ENCODE peak calls at places on chromosomes 5 and 9, in four cellular contexts. U, R, J and C are unnamed samples.

GRCh38 chr9:20981486-20981885 is 50.0 kb downstream of the HACD4 start:
- DNase-seq in U (no peak), R (no peak), J (no peak), C (no peak)

GRCh38 chr5:144313147-144313726 is 142.6 kb downstream of the KCTD16 start:
- DNase-seq in U (peak; percentile 41), R (no peak), J (no peak), C (no peak)

GRCh38 chr5:107285772-107286171 is 385.0 kb downstream of the EFNA5 start:
- DNase-seq in U (no peak), R (no peak), J (no peak), C (no peak)

GRCh38 chr9:137368431-137369110 is 54.4 kb downstream of the EXD3 start:
- DNase-seq in U (no peak), R (no peak), J (no peak), C (peak; percentile 40)

GRCh38 chr5:57549546-57549945 is 66.9 kb upstream of the ACTBL2 start:
- DNase-seq in U (no peak), R (no peak), J (no peak), C (no peak)

GRCh38 chr9:5688109-5688508 is 59.2 kb downstream of the RIC1 start:
- DNase-seq in U (no peak), R (peak; percentile 15), J (no peak), C (no peak)

GRCh38 chr9:38344566-38345324 is 47.8 kb upstream of the ALDH1B1 start:
- DNase-seq in U (no peak), R (no peak), J (no peak), C (no peak)

GRCh38 chr5:1171340-1171941 is 30.0 kb upstream of the SLC6A19 start:
- DNase-seq in U (no peak), R (no peak), J (no peak), C (no peak)

GRCh38 chr5:120936652-120937051 is 472.6 kb downstream of the PRR16 start:
- DNase-seq in U (no peak), R (no peak), J (no peak), C (no peak)

GRCh38 chr9:135655317-135656003 is 7.6 kb upstream of the LCN9 start:
- DNase-seq in U (no peak), R (no peak), J (no peak), C (no peak)

GRCh38 chr9:74496819-74497749 is at the start of gene RORB:
- DNase-seq in U (peak; percentile 44), R (peak; percentile 86), J (peak; percentile 4), C (peak; percentile 60)

GRCh38 chr5:148788636-148789035 is 37.8 kb upstream of the ADRB2 start:
- DNase-seq in U (no peak), R (peak; percentile 25), J (no peak), C (no peak)

GRCh38 chr9:97737429-97737828 is 40.3 kb upstream of the XPA start:
- DNase-seq in U (no peak), R (peak; percentile 72), J (no peak), C (no peak)

GRCh38 chr5:144142030-144142825 is 28.2 kb downstream of the YIPF5 start:
- DNase-seq in U (no peak), R (peak; percentile 73), J (peak; percentile 23), C (no peak)

GRCh38 chr5:15566306-15566705 is 66.3 kb downstream of the FBXL7 start:
- DNase-seq in U (no peak), R (no peak), J (no peak), C (no peak)

GRCh38 chr5:110441035-110441434 is 285.4 kb downstream of the TMEM232 start:
- DNase-seq in U (no peak), R (peak; percentile 81), J (peak; percentile 64), C (no peak)

GRCh38 chr5:54702470-54702869 is 184.9 kb downstream of the SNX18 start:
- DNase-seq in U (no peak), R (no peak), J (peak; percentile 6), C (no peak)

GRCh38 chr5:179118756-179119414 is 58.7 kb downstream of the ZNF354C start:
- DNase-seq in U (peak; percentile 4), R (no peak), J (no peak), C (no peak)

GRCh38 chr5:156497816-156498215 is 170.9 kb downstream of the SGCD start:
- DNase-seq in U (no peak), R (no peak), J (no peak), C (no peak)

GRCh38 chr5:145931718-145932117 is 4.7 kb upstream of the SH3RF2 start:
- DNase-seq in U (no peak), R (no peak), J (no peak), C (no peak)

GRCh38 chr9:121943463-121943862 is 149.6 kb downstream of the TTLL11 start:
- DNase-seq in U (no peak), R (no peak), J (no peak), C (no peak)

GRCh38 chr9:130138791-130139190 is 33.4 kb upstream of the NCS1 start:
- DNase-seq in U (no peak), R (no peak), J (no peak), C (no peak)

GRCh38 chr9:13128266-13128825 is 151.1 kb downstream of the MPDZ start:
- DNase-seq in U (no peak), R (no peak), J (no peak), C (no peak)

GRCh38 chr9:109863961-109864360 is 84.0 kb downstream of the PALM2AKAP2 start:
- DNase-seq in U (no peak), R (no peak), J (no peak), C (no peak)

GRCh38 chr9:101791938-101792337 is 53.5 kb upstream of the GRIN3A start:
- DNase-seq in U (peak; percentile 49), R (peak; percentile 77), J (peak; percentile 50), C (no peak)

GRCh38 chr5:41522193-41522786 is 11.9 kb upstream of the PLCXD3 start:
- DNase-seq in U (no peak), R (peak; percentile 72), J (no peak), C (no peak)

GRCh38 chr5:159732220-159732619 is 184.1 kb upstream of the ADRA1B start:
- DNase-seq in U (no peak), R (no peak), J (no peak), C (no peak)

GRCh38 chr5:133106761-133107572 is 55.2 kb downstream of the HSPA4 start:
- DNase-seq in U (no peak), R (no peak), J (no peak), C (no peak)
- H3K4me3 ChIP-seq in U (no peak overlapping the region), R (no peak overlapping the region), J (no peak overlapping the region), C (no peak overlapping the region)

GRCh38 chr9:126682928-126683697 is 69.4 kb downstream of the LMX1B start:
- DNase-seq in U (no peak), R (no peak), J (no peak), C (no peak)
- H3K4me3 ChIP-seq in U (no peak overlapping the region), R (no peak overlapping the region), J (no peak overlapping the region), C (no peak overlapping the region)

GRCh38 chr5:32115985-32116384 is 58.1 kb downstream of the GOLPH3 start:
- DNase-seq in U (no peak), R (peak; percentile 37), J (no peak), C (no peak)
- H3K4me3 ChIP-seq in U (no peak overlapping the region), R (no peak overlapping the region), J (no peak overlapping the region), C (no peak overlapping the region)

DNA sequence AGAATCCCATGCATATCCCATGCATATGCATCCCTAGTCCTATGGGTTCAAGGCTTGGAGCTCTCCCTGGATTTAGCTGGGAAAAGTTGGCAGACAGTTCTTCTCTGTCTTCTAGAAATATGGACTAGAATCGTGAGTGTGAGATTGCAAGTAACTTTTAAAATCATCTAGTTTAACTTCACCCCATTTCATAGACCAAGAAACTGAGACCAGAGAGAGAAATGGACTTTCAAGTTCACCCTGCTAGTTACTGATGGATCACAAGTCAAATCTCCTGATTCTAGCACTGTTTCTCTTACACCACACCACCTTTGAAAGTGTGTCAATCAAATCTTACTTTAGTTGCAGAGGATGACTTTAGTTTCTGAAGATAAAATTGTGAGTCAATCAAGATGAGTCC is 13.4 kb downstream of the TGFBI start:
- DNase-seq in U (no peak), R (no peak), J (no peak), C (no peak)
- H3K4me3 ChIP-seq in U (no peak overlapping the region), R (no peak overlapping the region), J (no peak overlapping the region), C (no peak overlapping the region)

GRCh38 chr5:67238191-67238590 is 41.6 kb upstream of the CD180 start:
- DNase-seq in U (no peak), R (no peak), J (no peak), C (no peak)

GRCh38 chr5:67233075-67233474 is 36.5 kb upstream of the CD180 start:
- DNase-seq in U (peak; percentile 34), R (no peak), J (peak; percentile 37), C (no peak)

GRCh38 chr5:67235399-67236110 is 39.0 kb upstream of the CD180 start:
- DNase-seq in U (no peak), R (no peak), J (no peak), C (no peak)

GRCh38 chr5:67234671-67235176 is 38.1 kb upstream of the CD180 start:
- DNase-seq in U (peak; percentile 38), R (no peak), J (no peak), C (no peak)
- H3K4me3 ChIP-seq in U (no peak overlapping the region), R (no peak overlapping the region), J (no peak overlapping the region), C (no peak overlapping the region)

GRCh38 chr9:3730527-3730926 is 204.7 kb upstream of the RFX3 start:
- DNase-seq in U (no peak), R (no peak), J (no peak), C (no peak)

GRCh38 chr9:3736186-3736585 is 210.4 kb upstream of the RFX3 start:
- DNase-seq in U (no peak), R (peak; percentile 81), J (no peak), C (no peak)

GRCh38 chr9:3733039-3733408 is 207.2 kb upstream of the RFX3 start:
- DNase-seq in U (no peak), R (no peak), J (no peak), C (no peak)

GRCh38 chr9:3735251-3735650 is 209.4 kb upstream of the RFX3 start:
- DNase-seq in U (no peak), R (no peak), J (no peak), C (no peak)

DNA sequence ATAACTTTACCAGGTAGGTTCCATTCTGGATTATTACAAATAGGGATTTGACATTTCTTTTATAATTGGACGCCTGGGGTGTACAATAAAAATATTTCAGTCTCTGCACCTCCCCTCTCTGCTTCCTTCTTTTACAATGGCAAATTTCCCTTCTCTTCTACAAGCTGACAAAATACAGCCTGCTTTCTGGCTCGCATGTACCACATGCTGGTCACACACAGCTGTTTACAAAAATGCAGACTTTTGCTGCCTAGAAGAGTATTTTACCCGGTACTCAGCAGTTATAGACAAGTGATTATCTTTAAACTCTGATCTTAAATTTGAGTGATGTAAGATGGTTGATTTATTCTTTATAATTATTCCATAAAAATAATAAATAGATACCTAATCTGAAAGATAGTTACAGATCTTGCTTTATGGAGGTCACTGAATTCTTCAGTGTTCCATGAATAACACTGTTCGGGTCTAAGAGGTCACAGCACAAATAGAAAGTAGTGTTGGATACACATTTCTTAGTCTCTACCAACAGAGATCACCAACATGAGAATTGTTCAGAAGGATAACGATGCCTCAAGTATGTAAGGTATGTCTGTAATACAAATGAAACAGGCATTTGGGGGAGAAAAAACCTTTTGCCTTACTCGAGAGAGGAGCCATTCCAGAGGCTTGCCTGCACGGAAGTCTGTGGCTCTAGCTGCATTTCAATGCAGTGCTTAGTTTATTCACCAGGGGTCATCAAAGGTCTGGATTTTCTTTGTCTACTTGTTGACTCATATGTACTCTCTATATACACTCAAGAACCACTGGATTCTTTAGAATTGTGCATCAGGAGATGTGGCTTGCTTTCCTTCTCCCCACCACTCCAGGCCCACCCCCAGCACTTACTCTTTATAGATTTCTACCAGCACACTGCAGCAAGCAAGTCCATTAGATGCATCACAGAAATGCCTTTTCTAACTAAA is 206.6 kb upstream of the RFX3 start:
- DNase-seq in U (peak; percentile 73), R (peak; percentile 88), J (peak; percentile 81), C (no peak)
- H3K4me3 ChIP-seq in U (no peak overlapping the region), R (no peak overlapping the region), J (no peak overlapping the region), C (no peak overlapping the region)

GRCh38 chr5:170330568-170331054 is 33.0 kb upstream of the LCP2 start:
- DNase-seq in U (no peak), R (no peak), J (no peak), C (no peak)
- H3K4me3 ChIP-seq in U (no peak overlapping the region), R (no peak overlapping the region), J (no peak overlapping the region), C (no peak overlapping the region)

GRCh38 chr5:138138949-138139775 is at the start of gene NME5:
- DNase-seq in U (peak; percentile 49), R (peak; percentile 88), J (peak; percentile 32), C (peak; percentile 62)
- H3K4me3 ChIP-seq in U (peak within 1 kb of the TSS; percentile 40), R (peak within 1 kb of the TSS; percentile 50), J (peak within 1 kb of the TSS; percentile 9), C (peak within 1 kb of the TSS; percentile 13)